ENCODE peak calls at places on chromosomes 13 and 19, in six cellular contexts. One of them, this sample, is unnamed.
A peak's percentile ranks its signal among the peaks of the same experiment; 100 is the strongest.

GRCh38 chr19:2952953-2953481 is 8.2 kb upstream of the ZNF77 start:
- DNase-seq in GDM1: no peak
- DNase-seq in SW 1271: no peak
- DNase-seq in AG10803: peak; percentile 26
- DNase-seq in NCI-H446 treated with DMSO at 0.1 percent for 48 hours: no peak
- DNase-seq in prostate gland: peak; percentile 92
- DNase-seq in this sample: no peak

GRCh38 chr13:102718746-102719145 is 23.9 kb upstream of the METTL21C start:
- DNase-seq in NCI-H446 treated with DMSO at 0.1 percent for 48 hours: no peak
- DNase-seq in SW 1271: no peak
- DNase-seq in GDM1: no peak
- DNase-seq in AG10803: no peak
- DNase-seq in prostate gland: no peak
- DNase-seq in this sample: no peak

GRCh38 chr13:109924376-109924775 is 138.0 kb upstream of the IRS2 start:
- DNase-seq in NCI-H446 treated with DMSO at 0.1 percent for 48 hours: no peak
- DNase-seq in AG10803: no peak
- DNase-seq in SW 1271: no peak
- DNase-seq in prostate gland: no peak
- DNase-seq in GDM1: no peak
- DNase-seq in this sample: no peak

GRCh38 chr13:79791471-79792042 is 310.6 kb downstream of the NDFIP2 start:
- DNase-seq in SW 1271: no peak
- DNase-seq in AG10803: no peak
- DNase-seq in GDM1: no peak
- DNase-seq in NCI-H446 treated with DMSO at 0.1 percent for 48 hours: no peak
- DNase-seq in prostate gland: no peak
- DNase-seq in this sample: no peak

GRCh38 chr19:44948763-44949374 is 3.0 kb downstream of the APOC2 start:
- DNase-seq in SW 1271: no peak
- DNase-seq in GDM1: no peak
- DNase-seq in NCI-H446 treated with DMSO at 0.1 percent for 48 hours: no peak
- DNase-seq in AG10803: peak; percentile 18
- DNase-seq in prostate gland: no peak
- DNase-seq in this sample: no peak

GRCh38 chr19:13977803-13978202 is 25.5 kb downstream of the DCAF15 start:
- DNase-seq in AG10803: no peak
- DNase-seq in prostate gland: no peak
- DNase-seq in NCI-H446 treated with DMSO at 0.1 percent for 48 hours: no peak
- DNase-seq in SW 1271: no peak
- DNase-seq in GDM1: no peak
- DNase-seq in this sample: peak; percentile 66

GRCh38 chr13:33349314-33349995 is 63.9 kb upstream of the STARD13 start:
- DNase-seq in AG10803: no peak
- DNase-seq in GDM1: no peak
- DNase-seq in SW 1271: no peak
- DNase-seq in NCI-H446 treated with DMSO at 0.1 percent for 48 hours: no peak
- DNase-seq in prostate gland: no peak
- DNase-seq in this sample: peak; percentile 70

GRCh38 chr19:16386619-16387240 is 62.1 kb downstream of the KLF2 start:
- DNase-seq in NCI-H446 treated with DMSO at 0.1 percent for 48 hours: peak; percentile 1
- DNase-seq in prostate gland: peak; percentile 46
- DNase-seq in SW 1271: peak; percentile 48
- DNase-seq in AG10803: peak; percentile 67
- DNase-seq in GDM1: peak; percentile 37
- DNase-seq in this sample: no peak

GRCh38 chr13:69324109-69324886 is 783.3 kb upstream of the ATXN8OS start:
- DNase-seq in SW 1271: peak; percentile 54
- DNase-seq in prostate gland: no peak
- DNase-seq in AG10803: no peak
- DNase-seq in NCI-H446 treated with DMSO at 0.1 percent for 48 hours: no peak
- DNase-seq in GDM1: no peak
- DNase-seq in this sample: no peak

GRCh38 chr13:87331178-87331577 is 340.0 kb upstream of the SLITRK5 start:
- DNase-seq in GDM1: no peak
- DNase-seq in AG10803: peak; percentile 0
- DNase-seq in SW 1271: no peak
- DNase-seq in prostate gland: peak; percentile 73
- DNase-seq in NCI-H446 treated with DMSO at 0.1 percent for 48 hours: no peak
- DNase-seq in this sample: no peak

GRCh38 chr19:3743486-3743885 is 18.0 kb downstream of the APBA3 start:
- DNase-seq in GDM1: no peak
- DNase-seq in AG10803: no peak
- DNase-seq in NCI-H446 treated with DMSO at 0.1 percent for 48 hours: no peak
- DNase-seq in SW 1271: peak; percentile 24
- DNase-seq in prostate gland: no peak
- DNase-seq in this sample: no peak

GRCh38 chr19:9435279-9436268 is at the start of gene ZNF266:
- DNase-seq in NCI-H446 treated with DMSO at 0.1 percent for 48 hours: peak; percentile 78
- DNase-seq in SW 1271: peak; percentile 88
- DNase-seq in prostate gland: peak; percentile 79
- DNase-seq in AG10803: peak; percentile 88
- DNase-seq in GDM1: peak; percentile 83
- DNase-seq in this sample: peak; percentile 94

GRCh38 chr13:95813139-95813538 is 136.2 kb downstream of the DNAJC3 start:
- DNase-seq in SW 1271: no peak
- DNase-seq in AG10803: no peak
- DNase-seq in prostate gland: no peak
- DNase-seq in GDM1: no peak
- DNase-seq in NCI-H446 treated with DMSO at 0.1 percent for 48 hours: no peak
- DNase-seq in this sample: no peak

GRCh38 chr19:18791315-18791678 is 192 bp upstream of the COMP start:
- DNase-seq in SW 1271: no peak
- DNase-seq in prostate gland: no peak
- DNase-seq in NCI-H446 treated with DMSO at 0.1 percent for 48 hours: no peak
- DNase-seq in GDM1: no peak
- DNase-seq in AG10803: no peak
- DNase-seq in this sample: no peak